ENCODE peak calls at places on chromosomes 13 and 19, in ten cellular contexts. L, F, P, Q, I, J, A, W, N and D are unnamed samples.

GRCh38 chr19:47356900-47357299 is 7.8 kb downstream of the DHX34 start:
- DNase-seq in L (no peak), F (peak; percentile 80), P (no peak), Q (no peak), I (no peak), J (no peak), A (no peak), W (no peak), N (peak; percentile 26), D (no peak)

GRCh38 chr13:48009298-48009697 is 8.2 kb upstream of the SUCLA2 start:
- DNase-seq in L (peak; percentile 73), F (peak; percentile 76), P (no peak), Q (peak; percentile 75), I (no peak), J (no peak), A (no peak), W (no peak), N (peak; percentile 78), D (peak; percentile 66)

GRCh38 chr13:68816715-68817114 is 1290.9 kb upstream of the ATXN8OS start:
- DNase-seq in L (no peak), F (peak; percentile 3), P (no peak), Q (no peak), I (no peak), J (no peak), A (no peak), W (no peak), N (no peak), D (no peak)

GRCh38 chr13:41458939-41459753 is 1.8 kb downstream of the RGCC start:
- DNase-seq in L (peak; percentile 29), F (peak; percentile 72), P (peak; percentile 28), Q (peak; percentile 95), I (peak; percentile 70), J (peak; percentile 51), A (no peak), W (peak; percentile 32), N (peak; percentile 59), D (no peak)

GRCh38 chr19:38939957-38940356 is 9.2 kb downstream of the MRPS12 start:
- DNase-seq in L (no peak), F (no peak), P (no peak), Q (no peak), I (no peak), J (no peak), A (no peak), W (no peak), N (no peak), D (no peak)

GRCh38 chr19:52270266-52270885 is 989 bp downstream of the ZNF766 start:
- DNase-seq in L (peak; percentile 15), F (no peak), P (no peak), Q (peak; percentile 82), I (peak; percentile 35), J (peak; percentile 26), A (no peak), W (peak; percentile 64), N (no peak), D (no peak)

GRCh38 chr19:16571689-16572331 is 405 bp downstream of the SLC35E1 start:
- DNase-seq in L (peak; percentile 39), F (peak; percentile 44), P (no peak), Q (peak; percentile 92), I (peak; percentile 57), J (no peak), A (peak; percentile 24), W (no peak), N (peak; percentile 31), D (no peak)

GRCh38 chr13:97388385-97388784 is 45.6 kb upstream of the RAP2A start:
- DNase-seq in L (no peak), F (no peak), P (no peak), Q (no peak), I (no peak), J (no peak), A (no peak), W (peak; percentile 11), N (no peak), D (no peak)

GRCh38 chr13:95115525-95115924 is 185.7 kb downstream of the ABCC4 start:
- DNase-seq in L (peak; percentile 61), F (peak; percentile 5), P (no peak), Q (peak; percentile 21), I (no peak), J (no peak), A (no peak), W (no peak), N (peak; percentile 93), D (peak; percentile 52)

GRCh38 chr19:5211217-5211822 is 129.3 kb downstream of the PTPRS start:
- DNase-seq in L (no peak), F (no peak), P (no peak), Q (peak; percentile 87), I (no peak), J (no peak), A (no peak), W (no peak), N (no peak), D (no peak)

GRCh38 chr19:10093295-10094186 is 7.4 kb downstream of the SHFL start:
- DNase-seq in L (no peak), F (peak; percentile 24), P (no peak), Q (peak; percentile 68), I (peak; percentile 54), J (peak; percentile 48), A (no peak), W (no peak), N (peak; percentile 22), D (no peak)

GRCh38 chr13:65378943-65379519 is 1851.1 kb downstream of the PCDH9 start:
- DNase-seq in L (peak; percentile 32), F (no peak), P (peak; percentile 22), Q (no peak), I (peak; percentile 32), J (no peak), A (no peak), W (no peak), N (peak; percentile 4), D (peak; percentile 26)

GRCh38 chr19:47188507-47189033 is 42.4 kb downstream of the BBC3 start:
- DNase-seq in L (no peak), F (no peak), P (no peak), Q (no peak), I (no peak), J (no peak), A (no peak), W (no peak), N (no peak), D (no peak)

DNA sequence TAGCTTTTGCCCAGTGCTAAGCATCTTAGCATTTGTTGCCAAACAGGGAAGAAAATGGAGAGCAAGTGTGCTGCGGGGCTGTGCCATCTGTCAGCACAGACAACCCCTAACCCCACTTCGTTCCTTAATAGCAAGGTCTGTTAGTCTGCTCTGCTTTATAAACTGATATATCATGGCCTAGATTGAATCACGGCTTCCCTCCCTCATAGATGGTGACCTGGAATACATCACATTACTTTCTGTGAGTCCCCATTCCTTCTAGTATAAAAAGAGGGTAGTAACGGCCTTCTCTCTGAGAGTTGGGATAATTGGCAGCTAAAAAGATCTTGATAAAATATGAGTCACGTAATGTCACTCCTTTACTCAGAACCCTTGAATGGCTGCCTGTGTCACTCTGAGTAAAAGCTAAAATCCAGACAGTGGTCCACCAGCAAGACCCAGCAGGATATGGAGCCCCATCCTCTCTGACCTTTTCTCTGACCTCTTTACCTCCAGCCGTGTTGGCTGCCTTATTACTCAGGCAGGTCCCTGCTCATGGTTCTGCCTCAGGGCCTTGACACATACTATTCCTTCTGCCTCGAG is 151.7 kb downstream of the DLEU7 start:
- DNase-seq in L (peak; percentile 62), F (peak; percentile 28), P (no peak), Q (no peak), I (no peak), J (no peak), A (no peak), W (peak; percentile 48), N (peak; percentile 60), D (peak; percentile 49)
- H3K4me2 ChIP-seq in L (no peak overlapping the region), F (no peak overlapping the region), P (no peak overlapping the region), Q (peak overlapping the region; percentile 6), I (no peak overlapping the region), J (peak overlapping the region; percentile 18), A (no peak overlapping the region), W (peak overlapping the region; percentile 14), N (no peak overlapping the region), D (peak overlapping the region; percentile 17)

GRCh38 chr19:12065100-12065538 is 588 bp downstream of the ZNF844 start:
- DNase-seq in L (peak; percentile 61), F (peak; percentile 50), P (no peak), Q (peak; percentile 75), I (peak; percentile 61), J (no peak), A (no peak), W (no peak), N (no peak), D (peak; percentile 56)
- H2AFZ ChIP-seq in L (peak overlapping the region; percentile 57), F (peak overlapping the region; percentile 68), P (no peak overlapping the region), Q (peak overlapping the region; percentile 82), I (peak overlapping the region; percentile 59), J (peak overlapping the region; percentile 89), A (peak overlapping the region; percentile 85), W (peak overlapping the region; percentile 65), N (peak overlapping the region; percentile 86), D (peak overlapping the region; percentile 94)

GRCh38 chr13:79081942-79082341 is 324.1 kb downstream of the RBM26 start:
- DNase-seq in L (no peak), F (no peak), P (no peak), Q (no peak), I (no peak), J (no peak), A (no peak), W (no peak), N (no peak), D (no peak)
- H3K4me2 ChIP-seq in L (no peak overlapping the region), F (no peak overlapping the region), P (no peak overlapping the region), Q (no peak overlapping the region), I (no peak overlapping the region), J (no peak overlapping the region), A (no peak overlapping the region), W (no peak overlapping the region), N (no peak overlapping the region), D (no peak overlapping the region)

DNA sequence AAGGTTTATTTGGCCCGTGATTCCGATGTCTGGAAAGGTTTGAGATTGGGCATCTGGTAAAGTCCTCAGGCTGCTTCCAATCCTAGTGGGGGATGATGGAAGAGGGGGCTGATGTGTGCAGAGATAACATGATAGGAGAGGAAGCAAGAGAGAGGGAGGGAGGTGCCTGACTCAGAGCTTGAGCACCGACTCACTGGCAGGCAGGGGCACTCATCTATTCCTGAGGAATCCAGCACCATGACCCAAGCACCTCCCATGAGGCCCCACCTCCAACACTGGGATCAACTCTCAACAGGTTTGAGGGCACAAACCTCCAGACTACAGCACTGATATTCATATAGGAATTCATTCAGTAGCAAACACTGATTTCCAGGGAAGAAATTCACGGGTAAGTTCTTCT is 5.6 kb upstream of the SIGLEC9 start:
- DNase-seq in L (no peak), F (no peak), P (no peak), Q (peak; percentile 30), I (no peak), J (no peak), A (no peak), W (no peak), N (peak; percentile 24), D (no peak)
- H2AFZ ChIP-seq in L (no peak overlapping the region), F (no peak overlapping the region), P (no peak overlapping the region), Q (no peak overlapping the region), I (peak overlapping the region; percentile 52), J (no peak overlapping the region), A (no peak overlapping the region), W (no peak overlapping the region), N (no peak overlapping the region), D (no peak overlapping the region)